ENCODE peak calls at places on chromosomes 7 and 10, in eight cellular contexts. I is body of pancreas, W is heart left ventricle, R is A549, Z is ovary, H is Peyer's patch, A is prostate gland, O is sigmoid colon. E is an unnamed sample.

GRCh38 chr10:122730238-122730637 is 30.6 kb upstream of the C10orf120 start:
- DNase-seq in R (no peak), W (no peak), O (no peak), Z (no peak), H (no peak), A (no peak), I (no peak), E (no peak)

GRCh38 chr7:34107306-34107705 is 202.0 kb downstream of the BMPER start:
- DNase-seq in I (no peak), H (no peak), O (no peak), Z (no peak), A (no peak), R (no peak), W (peak), E (no peak)

GRCh38 chr10:43396928-43397624 is 11.9 kb downstream of the HNRNPF start:
- DNase-seq in R (peak), H (peak), O (peak), Z (peak), A (peak), W (peak), I (peak), E (peak)

GRCh38 chr7:27895553-27895952 is 155.6 kb downstream of the TAX1BP1 start:
- DNase-seq in Z (no peak), I (no peak), A (no peak), O (no peak), W (no peak), R (no peak), H (no peak), E (no peak)

GRCh38 chr7:98250789-98251188 is 1.2 kb downstream of the TECPR1 start:
- DNase-seq in Z (no peak), I (peak), H (peak), A (no peak), O (no peak), R (no peak), W (no peak), E (no peak)

GRCh38 chr10:13340068-13340467 is 8.0 kb downstream of the SEPHS1 start:
- DNase-seq in I (no peak), W (no peak), Z (no peak), H (no peak), A (no peak), O (no peak), R (no peak), E (no peak)

GRCh38 chr7:77800158-77800557 is 1.6 kb downstream of the PHTF2 start:
- DNase-seq in Z (no peak), A (no peak), R (no peak), O (no peak), W (no peak), I (no peak), H (no peak), E (no peak)

GRCh38 chr10:77201135-77202111 is 436.2 kb downstream of the KCNMA1 start:
- DNase-seq in A (no peak), O (peak), R (no peak), H (no peak), Z (no peak), W (no peak), I (no peak), E (no peak)

GRCh38 chr10:127904311-127904710 is 2.6 kb upstream of the PTPRE start:
- DNase-seq in R (no peak), H (peak), O (no peak), I (no peak), Z (no peak), A (no peak), W (no peak), E (peak)

GRCh38 chr7:142711722-142712616 is 37.3 kb upstream of the PRSS1 start:
- DNase-seq in O (no peak), W (no peak), H (peak), A (no peak), Z (no peak), I (peak), R (peak), E (no peak)

GRCh38 chr10:56449770-56450169 is 88.7 kb upstream of the ZWINT start:
- DNase-seq in Z (no peak), O (no peak), I (no peak), R (no peak), W (no peak), A (no peak), H (no peak), E (no peak)

GRCh38 chr10:44752451-44753441 is 158.4 kb upstream of the TMEM72 start:
- DNase-seq in O (no peak), W (no peak), R (no peak), Z (no peak), H (no peak), I (peak), A (peak), E (no peak)

GRCh38 chr7:92988051-92988450 is 129.7 kb downstream of the SAMD9 start:
- DNase-seq in R (peak), A (peak), W (no peak), Z (no peak), I (no peak), H (no peak), O (no peak), E (no peak)

GRCh38 chr7:154584352-154585252 is 418.3 kb downstream of the PAXIP1 start:
- DNase-seq in A (no peak), H (no peak), Z (no peak), R (peak), I (no peak), W (no peak), O (no peak), E (no peak)

GRCh38 chr7:93015193-93016084 is 102.3 kb downstream of the SAMD9 start:
- DNase-seq in Z (no peak), I (no peak), O (no peak), A (no peak), W (no peak), H (no peak), R (no peak), E (no peak)

GRCh38 chr7:112183266-112183665 is 22.9 kb downstream of the DOCK4 start:
- DNase-seq in O (no peak), A (no peak), H (no peak), I (no peak), W (no peak), R (no peak), Z (no peak), E (no peak)

GRCh38 chr10:83184641-83185040 is 954.7 kb upstream of the GHITM start:
- DNase-seq in A (no peak), Z (no peak), I (no peak), R (no peak), H (no peak), O (no peak), W (no peak), E (no peak)

GRCh38 chr10:35577915-35578607 is 27.1 kb upstream of the GJD4 start:
- DNase-seq in A (no peak), I (no peak), O (no peak), W (no peak), R (no peak), Z (no peak), H (no peak), E (peak)

GRCh38 chr7:151008511-151009323 is 15.6 kb downstream of the ATG9B start:
- DNase-seq in I (peak), H (peak), W (peak), A (no peak), R (peak), Z (peak), O (no peak), E (peak)

GRCh38 chr10:63409465-63410027 is 56.2 kb downstream of the JMJD1C start:
- DNase-seq in Z (no peak), H (no peak), O (no peak), R (no peak), I (no peak), A (no peak), W (no peak), E (no peak)

GRCh38 chr7:100705341-100705752 is 574 bp upstream of the POP7 start:
- DNase-seq in I (peak), O (peak), Z (peak), R (peak), H (peak), A (peak), W (peak), E (no peak)

GRCh38 chr10:69406816-69407580 is 9.7 kb downstream of the TACR2 start:
- DNase-seq in H (no peak), Z (no peak), W (no peak), A (no peak), I (no peak), R (no peak), O (no peak), E (no peak)

GRCh38 chr7:30046127-30046774 is 18.0 kb downstream of the PLEKHA8 start:
- DNase-seq in A (no peak), I (peak), W (no peak), Z (no peak), R (no peak), O (no peak), H (no peak), E (no peak)

GRCh38 chr7:78141533-78142281 is 343.1 kb downstream of the PHTF2 start:
- DNase-seq in O (no peak), H (no peak), I (no peak), R (no peak), W (no peak), A (no peak), Z (peak), E (no peak)

GRCh38 chr10:78915331-78915626 is 153.5 kb upstream of the ZMIZ1 start:
- DNase-seq in Z (peak), I (no peak), R (no peak), A (no peak), O (no peak), H (no peak), W (no peak), E (no peak)

GRCh38 chr10:78914502-78915330 is 154.1 kb upstream of the ZMIZ1 start:
- DNase-seq in A (peak), Z (peak), W (no peak), I (peak), H (no peak), R (no peak), O (no peak), E (no peak)

GRCh38 chr10:78913219-78914059 is 155.3 kb upstream of the ZMIZ1 start:
- DNase-seq in O (no peak), A (peak), R (no peak), H (peak), W (no peak), I (peak), Z (peak), E (no peak)

GRCh38 chr10:78914060-78914378 is 154.7 kb upstream of the ZMIZ1 start:
- DNase-seq in A (no peak), R (no peak), H (no peak), W (no peak), Z (no peak), I (no peak), O (no peak), E (no peak)

GRCh38 chr10:78916227-78916626 is 152.5 kb upstream of the ZMIZ1 start:
- DNase-seq in A (no peak), H (no peak), R (no peak), Z (peak), O (no peak), I (no peak), W (no peak), E (no peak)
- H3K4me3 ChIP-seq in A (no peak), H (no peak), R (no peak), Z (no peak), O (no peak), I (no peak), W (no peak), E (no peak)

GRCh38 chr10:102397222-102398171 is 2.0 kb downstream of the NFKB2 start:
- DNase-seq in R (no peak), I (no peak), H (no peak), O (no peak), A (no peak), Z (no peak), W (no peak), E (no peak)
- TF ChIP-seq POLR2A in R (no peak), I (no peak), H (no peak), O (no peak), A (no peak), Z (no peak), W (no peak), E (no peak)

GRCh38 chr7:135662123-135662372 is 266 bp upstream of the STMP1 start:
- DNase-seq in H (no peak), Z (no peak), I (no peak), W (no peak), R (no peak), O (no peak), A (no peak), E (no peak)
- TF ChIP-seq CTCF in H (no peak), Z (peak), I (no peak), W (peak), R (peak), O (peak), A (no peak), E (no peak)

GRCh38 chr7:44977304-44977858 is 1.4 kb downstream of the MYO1G start:
- DNase-seq in A (no peak), W (no peak), R (no peak), Z (no peak), H (peak), I (no peak), O (no peak), E (no peak)

GRCh38 chr7:44978511-44979366 is at the start of gene MYO1G:
- DNase-seq in H (peak), O (peak), Z (no peak), W (peak), A (no peak), R (no peak), I (peak), E (no peak)

GRCh38 chr7:44976040-44976745 is 2.6 kb downstream of the MYO1G start:
- DNase-seq in O (no peak), I (no peak), W (no peak), Z (no peak), A (no peak), R (no peak), H (no peak), E (no peak)

GRCh38 chr7:44976746-44977196 is 2.0 kb downstream of the MYO1G start:
- DNase-seq in H (no peak), A (no peak), I (no peak), Z (no peak), W (no peak), R (no peak), O (no peak), E (no peak)

DNA sequence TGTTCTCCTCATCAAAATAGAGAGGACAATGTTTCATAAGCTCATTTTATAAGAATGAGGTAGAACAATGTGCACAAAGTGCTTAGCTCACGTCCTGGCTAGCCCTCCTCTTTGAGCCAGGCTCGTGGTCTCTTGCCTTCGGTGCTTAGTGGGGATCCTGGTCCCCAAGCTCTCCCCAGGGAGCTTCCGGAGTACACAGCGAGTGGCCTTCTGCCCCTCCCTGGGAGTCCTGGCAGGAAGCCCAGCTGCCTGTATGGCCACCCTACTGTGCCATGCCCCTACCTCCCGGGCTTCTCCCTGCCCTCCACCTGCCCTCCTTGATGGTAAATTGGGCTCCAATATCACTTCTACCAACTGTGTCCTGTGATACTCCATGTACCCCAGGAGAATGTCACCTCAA is 859 bp downstream of the MYO1G start:
- DNase-seq in Z (no peak), I (peak), H (peak), W (no peak), A (no peak), R (no peak), O (peak), E (no peak)
- H3K4me3 ChIP-seq in Z (no peak), I (no peak), H (peak), W (no peak), A (no peak), R (no peak), O (peak), E (no peak)

GRCh38 chr10:100370561-100370975 is 23.5 kb downstream of the SCD start:
- DNase-seq in R (no peak), H (no peak), O (no peak), Z (no peak), A (peak), I (peak), W (no peak), E (peak)

GRCh38 chr10:100373298-100374136 is 26.5 kb downstream of the SCD start:
- DNase-seq in Z (peak), A (peak), R (peak), H (peak), O (peak), W (peak), I (peak), E (peak)

GRCh38 chr10:100370976-100371706 is 24.1 kb downstream of the SCD start:
- DNase-seq in Z (no peak), R (peak), H (peak), O (peak), W (peak), A (peak), I (peak), E (peak)

GRCh38 chr10:100372415-100373297 is 25.6 kb downstream of the SCD start:
- DNase-seq in O (no peak), H (no peak), I (no peak), R (no peak), W (no peak), A (no peak), Z (no peak), E (no peak)

DNA sequence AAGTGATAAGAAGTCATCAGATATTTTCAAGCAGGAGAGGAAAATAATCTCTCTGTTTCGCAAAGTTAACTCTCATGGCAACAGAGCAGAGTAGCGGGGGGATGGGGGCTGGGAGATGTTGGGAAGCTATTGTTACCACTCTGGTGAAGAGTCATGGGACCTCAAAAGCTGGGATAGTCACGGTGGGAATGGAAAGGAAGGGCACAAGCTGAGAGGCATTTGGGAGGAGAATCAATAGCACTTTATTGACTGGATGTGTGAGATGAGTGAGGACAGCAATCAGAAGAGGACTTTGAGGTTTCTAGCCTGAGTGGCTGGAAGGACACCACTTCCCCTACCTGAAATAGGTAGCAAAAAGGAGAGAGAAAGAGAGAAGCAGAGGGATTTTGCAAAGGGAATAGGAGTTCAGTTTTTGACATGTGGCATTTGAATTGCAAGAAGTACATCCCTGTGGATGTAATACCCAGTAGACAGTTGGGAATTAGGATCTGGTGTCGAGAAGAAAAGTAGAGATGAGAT is 27.2 kb downstream of the SCD start:
- DNase-seq in R (peak), Z (no peak), O (no peak), I (no peak), A (no peak), W (no peak), H (no peak), E (no peak)
- TF ChIP-seq POLR2A in R (no peak), Z (no peak), O (no peak), I (no peak), A (peak), W (no peak), H (no peak), E (no peak)

GRCh38 chr10:79391231-79392019 is 44.2 kb downstream of the PPIF start:
- DNase-seq in W (peak), Z (peak), O (peak), R (no peak), I (peak), A (no peak), H (no peak), E (no peak)
- TF ChIP-seq CTCF in W (no peak), Z (no peak), O (no peak), R (no peak), I (no peak), A (no peak), H (no peak), E (no peak)

GRCh38 chr7:138350701-138351357 is 109.2 kb upstream of the TRIM24 start:
- DNase-seq in W (no peak), O (no peak), I (no peak), R (no peak), H (no peak), A (no peak), Z (no peak), E (peak)
- H3K4me3 ChIP-seq in W (no peak), O (no peak), I (no peak), R (no peak), H (no peak), A (no peak), Z (no peak), E (no peak)